ENCODE peak calls at places on chromosomes 6 and 20, in eight cellular contexts. P is GM12878, E is tibial nerve, D is ovary, B is suprapubic skin, S is sigmoid colon, L is stomach, O is transverse colon. I is an unnamed sample. For H3K27me3 and H3K4me1, the result is how much of the 10 kb centered on the place peaks cover.

GRCh38 chr6:62716719-62717118 is 430.7 kb upstream of the KHDRBS2 start:
- DNase-seq in P (no peak), S (no peak), E (no peak), L (no peak), O (no peak), B (no peak), D (no peak), I (no peak)

GRCh38 chr20:44231193-44231592 is 15.9 kb upstream of the GDAP1L1 start:
- DNase-seq in L (no peak), D (no peak), S (no peak), E (no peak), O (no peak), P (no peak), B (no peak), I (no peak)

GRCh38 chr20:35327074-35327976 is 35.1 kb upstream of the FAM83C start:
- DNase-seq in S (no peak), L (peak), E (no peak), D (no peak), O (peak), P (no peak), B (no peak), I (no peak)

GRCh38 chr6:86856937-86857563 is 80.3 kb upstream of the HTR1E start:
- DNase-seq in P (no peak), L (peak), S (no peak), E (peak), B (no peak), O (peak), D (peak), I (no peak)

GRCh38 chr6:80733645-80734044 is 627.2 kb downstream of the BCKDHB start:
- DNase-seq in E (no peak), L (no peak), O (no peak), P (no peak), D (no peak), B (no peak), S (no peak), I (no peak)

GRCh38 chr6:25112207-25112874 is 166.8 kb upstream of the CARMIL1 start:
- DNase-seq in L (no peak), E (no peak), P (no peak), O (peak), S (no peak), D (no peak), B (no peak), I (no peak)

GRCh38 chr20:19205999-19206398 is 6.4 kb upstream of the SLC24A3 start:
- DNase-seq in O (peak), E (peak), D (peak), B (peak), P (peak), S (peak), L (peak), I (peak)

GRCh38 chr6:136306466-136306865 is 16.8 kb upstream of the BCLAF1 start:
- DNase-seq in E (no peak), B (no peak), P (no peak), L (no peak), S (no peak), O (no peak), D (no peak), I (no peak)

GRCh38 chr6:8066108-8066507 is 1.9 kb upstream of the BLOC1S5 start:
- DNase-seq in D (no peak), O (no peak), B (no peak), E (no peak), P (no peak), S (no peak), L (no peak), I (no peak)

GRCh38 chr6:38587766-38588362 is 51.9 kb downstream of the BTBD9 start:
- DNase-seq in O (no peak), S (no peak), E (no peak), D (no peak), B (no peak), L (no peak), P (no peak), I (no peak)

GRCh38 chr20:2946988-2947961 is 74.0 kb downstream of the PTPRA start:
- DNase-seq in E (peak), L (no peak), O (no peak), D (no peak), B (no peak), P (no peak), S (no peak), I (no peak)

GRCh38 chr20:50112512-50113419 is at the start of gene UBE2V1:
- DNase-seq in B (peak), S (peak), P (peak), O (peak), D (peak), E (peak), L (peak), I (peak)

GRCh38 chr20:33444797-33445560 is 1.4 kb upstream of the SNTA1 start:
- DNase-seq in O (peak), D (no peak), L (peak), E (no peak), B (no peak), P (no peak), S (no peak), I (no peak)

GRCh38 chr6:161091972-161092701 is 100.6 kb downstream of the MAP3K4 start:
- DNase-seq in O (no peak), S (no peak), B (no peak), L (no peak), D (no peak), P (no peak), E (no peak), I (no peak)

GRCh38 chr6:74117113-74117512 is 421.1 kb downstream of the CD109 start:
- DNase-seq in E (no peak), P (no peak), O (no peak), B (no peak), S (no peak), D (no peak), L (no peak), I (no peak)

GRCh38 chr6:44006123-44006871 is 121.0 kb downstream of the MRPL14 start:
- DNase-seq in L (no peak), O (no peak), D (no peak), B (peak), S (no peak), P (no peak), E (no peak), I (no peak)

GRCh38 chr20:8194721-8195120 is 62.7 kb downstream of the PLCB1 start:
- DNase-seq in S (no peak), L (no peak), P (no peak), E (no peak), B (no peak), O (no peak), D (no peak), I (no peak)

GRCh38 chr6:119966484-119966883 is 616.9 kb upstream of the MAN1A1 start:
- DNase-seq in L (no peak), S (no peak), E (no peak), P (no peak), D (no peak), O (no peak), B (no peak), I (no peak)

GRCh38 chr6:24740861-24741260 is 21.9 kb upstream of the C6orf62 start:
- DNase-seq in B (no peak), D (no peak), E (no peak), P (no peak), S (no peak), L (no peak), O (no peak), I (no peak)

GRCh38 chr6:31396422-31397152 is 6.8 kb upstream of the MICA start:
- DNase-seq in E (peak), L (peak), D (peak), B (peak), S (peak), P (no peak), O (peak), I (no peak)

GRCh38 chr6:72203983-72204382 is 317.6 kb downstream of the RIMS1 start:
- DNase-seq in P (no peak), L (no peak), B (no peak), E (no peak), D (no peak), S (no peak), O (no peak), I (no peak)

GRCh38 chr6:3209114-3210023 is 18.1 kb downstream of the TUBB2B start:
- DNase-seq in E (peak), L (peak), O (no peak), P (peak), B (no peak), D (no peak), S (no peak), I (no peak)

GRCh38 chr6:34556031-34556471 is at the start of gene SPDEF:
- DNase-seq in P (no peak), O (peak), B (no peak), S (no peak), L (peak), D (no peak), E (no peak), I (no peak)

GRCh38 chr6:22149501-22150490 is 147.0 kb downstream of the PRL start:
- DNase-seq in O (no peak), L (no peak), E (no peak), D (no peak), P (no peak), B (no peak), S (no peak), I (no peak)

GRCh38 chr20:7272512-7272911 is 505.0 kb downstream of the BMP2 start:
- DNase-seq in S (no peak), L (no peak), D (no peak), B (no peak), E (no peak), P (no peak), O (no peak), I (no peak)

GRCh38 chr6:125149256-125150144 is 4.1 kb upstream of the TPD52L1 start:
- DNase-seq in P (no peak), E (no peak), B (no peak), L (no peak), D (no peak), O (no peak), S (no peak), I (no peak)

GRCh38 chr6:108921547-108922331 is 73.5 kb downstream of the ARMC2 start:
- DNase-seq in E (peak), B (peak), P (no peak), S (peak), O (no peak), D (peak), L (no peak), I (no peak)

GRCh38 chr6:121694389-121695185 is 259.1 kb downstream of the GJA1 start:
- DNase-seq in S (no peak), D (peak), E (peak), L (no peak), P (no peak), B (no peak), O (no peak), I (no peak)

GRCh38 chr6:2111162-2111677 is 134.2 kb downstream of the GMDS start:
- DNase-seq in P (peak), L (no peak), D (no peak), S (no peak), B (no peak), E (no peak), O (no peak), I (no peak)

GRCh38 chr20:31861346-31862156 is 8.8 kb downstream of the DUSP15 start:
- DNase-seq in S (no peak), D (peak), O (peak), E (no peak), B (no peak), P (no peak), L (peak), I (no peak)

GRCh38 chr20:31864521-31865400 is 5.6 kb downstream of the DUSP15 start:
- DNase-seq in P (no peak), S (no peak), E (no peak), D (no peak), L (no peak), B (no peak), O (no peak), I (no peak)

GRCh38 chr20:31862157-31862470 is 8.2 kb downstream of the DUSP15 start:
- DNase-seq in S (no peak), L (no peak), O (no peak), E (no peak), D (no peak), B (no peak), P (no peak), I (no peak)

GRCh38 chr20:31862506-31862905 is 7.8 kb downstream of the DUSP15 start:
- DNase-seq in P (no peak), O (no peak), S (no peak), E (no peak), D (no peak), B (no peak), L (no peak), I (no peak)

GRCh38 chr20:31863296-31864085 is 6.8 kb downstream of the DUSP15 start:
- DNase-seq in B (no peak), O (peak), D (no peak), L (no peak), E (no peak), P (no peak), S (no peak), I (no peak)
- H3K27me3 ChIP-seq in B (under half), O (under half), D (under half), L (under half), E (under half), P (under half), S (under half), I (under half)

DNA sequence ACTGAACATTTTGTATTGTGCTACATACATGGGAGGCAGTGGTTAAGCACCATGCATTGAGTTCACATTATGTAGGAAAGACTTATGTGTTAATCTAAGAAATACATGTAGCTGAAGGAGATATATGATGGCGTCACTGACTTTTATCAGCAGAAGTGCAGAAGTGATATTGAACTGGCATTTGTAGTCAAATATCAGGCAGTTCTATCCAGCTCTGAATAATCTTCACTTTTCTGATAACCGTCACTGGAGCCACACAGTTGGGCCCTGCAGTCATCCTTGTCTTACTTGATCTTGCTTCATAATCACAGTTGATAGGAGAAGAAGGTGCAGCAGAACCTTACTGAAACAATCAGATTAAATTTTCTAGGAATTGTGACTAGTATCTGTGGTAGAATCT is 26.4 kb downstream of the CRISP1 start:
- DNase-seq in L (no peak), S (no peak), B (no peak), O (no peak), E (no peak), D (no peak), P (no peak), I (no peak)
- H3K4me1 ChIP-seq in L (under half), S (under half), B (under half), O (under half), E (under half), D (under half), P (under half), I (under half)

GRCh38 chr6:104187616-104188015 is 672.1 kb downstream of the HACE1 start:
- DNase-seq in L (no peak), B (no peak), O (no peak), E (no peak), P (no peak), D (no peak), S (no peak), I (no peak)

GRCh38 chr6:104182811-104183210 is 676.9 kb downstream of the HACE1 start:
- DNase-seq in O (no peak), B (no peak), L (no peak), D (no peak), E (no peak), P (no peak), S (no peak), I (no peak)

GRCh38 chr6:104184036-104184435 is 675.7 kb downstream of the HACE1 start:
- DNase-seq in D (no peak), L (no peak), E (no peak), O (no peak), B (no peak), S (no peak), P (no peak), I (no peak)

DNA sequence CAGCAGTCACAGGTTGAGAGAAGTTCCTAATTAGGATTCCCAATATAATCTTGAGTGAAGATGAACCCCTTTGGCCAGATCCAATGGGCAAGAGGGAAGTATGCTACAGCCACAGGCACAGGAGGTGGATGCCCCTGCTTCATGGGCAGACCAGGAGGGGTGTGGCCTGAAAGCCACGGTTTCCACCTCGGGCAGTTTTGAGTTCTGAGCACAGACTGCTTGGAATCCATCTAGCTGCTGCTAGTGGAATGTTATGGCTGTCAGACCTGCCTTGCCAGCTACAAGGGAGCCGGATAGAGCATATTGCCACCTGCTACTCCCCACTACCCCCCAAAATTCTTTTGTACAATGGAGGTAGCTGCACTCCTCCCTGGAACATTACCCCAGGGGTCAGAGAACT is 672.9 kb downstream of the HACE1 start:
- DNase-seq in O (no peak), E (no peak), L (no peak), S (no peak), B (no peak), D (no peak), P (no peak), I (no peak)
- TF ChIP-seq EP300 in O (no peak), E (no peak), L (no peak), S (no peak), B (no peak), D (no peak), P (no peak), I (no peak)

DNA sequence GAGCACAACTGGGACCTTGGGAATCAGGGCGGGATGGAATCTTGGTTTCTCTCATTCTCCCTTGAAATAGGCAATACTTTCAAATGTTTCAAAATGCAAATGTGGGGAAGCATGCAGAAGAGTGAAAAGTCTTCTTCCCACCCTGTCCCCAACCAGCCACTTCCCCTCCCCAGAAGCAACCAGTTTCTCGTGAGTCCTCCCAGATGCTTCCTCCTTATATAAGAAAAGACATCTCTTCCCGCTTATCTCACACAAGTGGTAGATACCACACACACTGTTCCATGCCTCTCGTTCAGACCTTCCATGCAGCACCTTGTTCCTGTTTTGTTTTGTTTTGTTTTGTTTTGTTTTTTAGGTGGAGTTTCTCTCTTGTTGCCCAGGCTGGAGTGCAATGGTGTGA is 25.1 kb downstream of the HCK start:
- DNase-seq in S (no peak), E (no peak), P (no peak), B (no peak), D (no peak), O (no peak), L (no peak), I (no peak)
- H3K27me3 ChIP-seq in S (under half), E (under half), P (under half), B (under half), D (under half), O (under half), L (under half), I (half or more)